ENCODE peak calls at places on chromosome 18, in five cellular contexts. C is A549, Y is K562, Q is GM23338, L is HCT116. N is an unnamed sample.

GRCh38 chr18:21393986-21394385 is 152.0 kb downstream of the GREB1L start:
- DNase-seq in C (no peak), Y (no peak), Q (no peak), L (no peak), N (no peak)

GRCh38 chr18:31042391-31043181 is at the start of gene DSC3:
- DNase-seq in C (peak), Y (no peak), Q (peak), L (no peak), N (no peak)

GRCh38 chr18:67864677-67865340 is 348.3 kb upstream of the DSEL start:
- DNase-seq in C (no peak), Y (no peak), Q (no peak), L (no peak), N (no peak)

GRCh38 chr18:36693931-36694661 is 134.7 kb downstream of the TPGS2 start:
- DNase-seq in C (no peak), Y (no peak), Q (no peak), L (no peak), N (no peak)

GRCh38 chr18:24987271-24987932 is 364.6 kb downstream of the ZNF521 start:
- DNase-seq in C (no peak), Y (no peak), Q (peak), L (no peak), N (no peak)

GRCh38 chr18:58438161-58438983 is 190.5 kb downstream of the ALPK2 start:
- DNase-seq in C (no peak), Y (no peak), Q (no peak), L (no peak), N (no peak)

GRCh38 chr18:49618741-49619392 is 57.0 kb downstream of the LIPG start:
- DNase-seq in C (no peak), Y (no peak), Q (no peak), L (no peak), N (no peak)

GRCh38 chr18:44851806-44852205 is 171.1 kb downstream of the SETBP1 start:
- DNase-seq in C (no peak), Y (no peak), Q (no peak), L (no peak), N (no peak)

GRCh38 chr18:63997606-63998005 is 27.7 kb downstream of the SERPINB8 start:
- DNase-seq in C (no peak), Y (no peak), Q (no peak), L (no peak), N (no peak)

GRCh38 chr18:48409591-48410094 is 460 bp upstream of the ZBTB7C start:
- DNase-seq in C (no peak), Y (no peak), Q (peak), L (no peak), N (no peak)

GRCh38 chr18:28065031-28065792 is 111.7 kb downstream of the CDH2 start:
- DNase-seq in C (peak), Y (no peak), Q (no peak), L (no peak), N (no peak)

GRCh38 chr18:45165871-45166270 is 449.4 kb upstream of the SLC14A2 start:
- DNase-seq in C (no peak), Y (no peak), Q (no peak), L (no peak), N (no peak)

GRCh38 chr18:56146565-56146964 is 491.8 kb downstream of the TXNL1 start:
- DNase-seq in C (no peak), Y (no peak), Q (no peak), L (no peak), N (no peak)

GRCh38 chr18:74836296-74837139 is 238.8 kb downstream of the ZNF407 start:
- DNase-seq in C (no peak), Y (no peak), Q (peak), L (no peak), N (no peak)

GRCh38 chr18:74841248-74841647 is 243.6 kb downstream of the ZNF407 start:
- DNase-seq in C (no peak), Y (no peak), Q (no peak), L (no peak), N (no peak)

GRCh38 chr18:74834424-74835309 is 237.0 kb downstream of the ZNF407 start:
- DNase-seq in C (no peak), Y (no peak), Q (peak), L (no peak), N (no peak)

GRCh38 chr18:74840492-74841167 is 243.0 kb downstream of the ZNF407 start:
- DNase-seq in C (no peak), Y (no peak), Q (no peak), L (no peak), N (no peak)
- TF ChIP-seq REST in C (no peak), Y (no peak), Q (no peak), L (no peak), N (no peak)

GRCh38 chr18:79484661-79485621 is 89.2 kb downstream of the NFATC1 start:
- DNase-seq in C (no peak), Y (no peak), Q (no peak), L (no peak), N (no peak)
- TF ChIP-seq REST in C (no peak), Y (no peak), Q (no peak), L (no peak), N (no peak)

GRCh38 chr18:35022430-35023001 is 18.7 kb upstream of the MAPRE2 start:
- DNase-seq in C (no peak), Y (no peak), Q (no peak), L (no peak), N (no peak)
- TF ChIP-seq REST in C (no peak), Y (no peak), Q (no peak), L (no peak), N (no peak)

DNA sequence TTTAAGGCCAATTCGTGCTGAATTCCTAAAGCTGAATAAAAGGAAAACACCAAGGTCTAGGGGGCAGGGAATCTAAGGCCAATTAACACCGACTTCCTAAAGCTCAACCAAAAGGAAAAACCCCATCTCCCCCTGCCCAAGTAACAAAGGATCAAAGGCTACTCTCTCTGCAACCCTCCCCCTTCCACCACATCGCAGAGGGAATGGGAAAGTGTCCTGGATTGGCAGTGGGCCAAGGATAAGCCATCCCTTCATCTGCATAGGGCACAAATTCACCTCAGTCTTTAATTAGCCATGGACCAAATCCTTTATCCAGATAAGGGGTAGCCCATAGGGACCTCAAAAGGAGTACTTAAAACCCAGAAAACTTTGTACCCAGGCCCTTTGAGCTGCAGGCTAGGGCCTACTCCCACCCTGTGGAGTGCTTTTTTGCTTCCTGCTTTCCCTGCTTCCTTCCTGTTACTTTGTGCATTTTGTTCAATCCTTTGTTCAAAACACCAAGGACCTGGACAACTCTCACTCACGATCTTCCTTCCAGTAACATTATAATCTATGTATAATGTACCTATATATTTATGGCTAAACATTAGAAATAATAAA is 2119.8 kb upstream of the CELF4 start:
- DNase-seq in C (no peak), Y (no peak), Q (peak), L (no peak), N (no peak)
- TF ChIP-seq REST in C (no peak), Y (no peak), Q (no peak), L (no peak), N (no peak)

GRCh38 chr18:5393779-5394178 is 98.3 kb upstream of the ZBTB14 start:
- DNase-seq in C (no peak), Y (no peak), Q (no peak), L (no peak), N (no peak)
- TF ChIP-seq REST in C (no peak), Y (no peak), Q (no peak), L (no peak), N (no peak)

GRCh38 chr18:50947899-50948298 is 19.9 kb upstream of the ELAC1 start:
- DNase-seq in C (no peak), Y (no peak), Q (no peak), L (no peak), N (no peak)

GRCh38 chr18:50950626-50951025 is 17.2 kb upstream of the ELAC1 start:
- DNase-seq in C (no peak), Y (no peak), Q (no peak), L (no peak), N (no peak)

GRCh38 chr18:50944245-50944917 is 23.5 kb upstream of the ELAC1 start:
- DNase-seq in C (no peak), Y (no peak), Q (no peak), L (no peak), N (no peak)

GRCh38 chr18:50953822-50954221 is 14.0 kb upstream of the ELAC1 start:
- DNase-seq in C (no peak), Y (peak), Q (no peak), L (no peak), N (no peak)

DNA sequence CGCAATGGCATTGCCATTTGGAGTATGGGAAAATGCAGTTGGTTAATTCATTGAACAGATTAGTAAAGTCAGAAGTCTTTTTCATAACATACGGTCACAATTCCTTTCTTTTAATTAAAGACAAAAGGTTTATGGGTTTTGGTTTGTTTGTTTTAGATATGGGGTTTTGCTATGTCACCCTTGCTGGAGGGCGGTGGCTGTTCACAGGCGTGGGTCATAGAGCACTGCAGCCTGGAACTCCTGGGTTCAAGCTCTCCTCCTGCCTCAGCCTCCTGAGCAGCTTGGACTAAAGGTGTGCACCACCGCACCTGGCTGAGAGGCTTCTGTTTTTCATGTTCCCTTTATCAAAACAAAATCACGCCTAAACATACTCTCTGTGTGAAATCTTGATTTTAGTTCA is 18.7 kb upstream of the ELAC1 start:
- DNase-seq in C (no peak), Y (no peak), Q (no peak), L (no peak), N (no peak)
- TF ChIP-seq REST in C (no peak), Y (no peak), Q (no peak), L (no peak), N (no peak)